ENCODE peak calls at places on chromosomes 11 and 22, in five cellular contexts. One of them, this sample, is unnamed.

GRCh38 chr11:115500547-115501503 is 3.4 kb downstream of the CADM1 start:
- DNase-seq in GM20000: no peak
- DNase-seq in fibroblast of lung: no peak
- DNase-seq in A549: no peak
- DNase-seq in astrocyte of the spinal cord: no peak
- DNase-seq in this sample: no peak

GRCh38 chr11:45568031-45568430 is 97.4 kb downstream of the CHST1 start:
- DNase-seq in GM20000: no peak
- DNase-seq in fibroblast of lung: no peak
- DNase-seq in A549: no peak
- DNase-seq in astrocyte of the spinal cord: no peak
- DNase-seq in this sample: no peak

GRCh38 chr11:665707-666281 is 28.7 kb downstream of the DRD4 start:
- DNase-seq in GM20000: no peak
- DNase-seq in fibroblast of lung: peak
- DNase-seq in A549: no peak
- DNase-seq in astrocyte of the spinal cord: peak
- DNase-seq in this sample: no peak

GRCh38 chr22:23047265-23047664 is 23.1 kb upstream of the GNAZ start:
- DNase-seq in GM20000: no peak
- DNase-seq in fibroblast of lung: no peak
- DNase-seq in A549: no peak
- DNase-seq in astrocyte of the spinal cord: no peak
- DNase-seq in this sample: no peak

GRCh38 chr11:61732705-61733104 is 19.7 kb upstream of the MYRF start:
- DNase-seq in GM20000: no peak
- DNase-seq in fibroblast of lung: peak
- DNase-seq in A549: no peak
- DNase-seq in astrocyte of the spinal cord: no peak
- DNase-seq in this sample: no peak

GRCh38 chr11:61007383-61007970 is 36.0 kb downstream of the CD6 start:
- DNase-seq in GM20000: peak
- DNase-seq in fibroblast of lung: no peak
- DNase-seq in A549: no peak
- DNase-seq in astrocyte of the spinal cord: no peak
- DNase-seq in this sample: no peak

GRCh38 chr22:18968011-18968749 is 32.1 kb upstream of the PRODH start:
- DNase-seq in GM20000: no peak
- DNase-seq in fibroblast of lung: no peak
- DNase-seq in A549: no peak
- DNase-seq in astrocyte of the spinal cord: no peak
- DNase-seq in this sample: peak

GRCh38 chr11:370087-370941 is 1.0 kb downstream of the B4GALNT4 start:
- DNase-seq in GM20000: no peak
- DNase-seq in fibroblast of lung: no peak
- DNase-seq in A549: no peak
- DNase-seq in astrocyte of the spinal cord: no peak
- DNase-seq in this sample: peak

GRCh38 chr11:79949574-79949973 is 508.7 kb upstream of the TENM4 start:
- DNase-seq in GM20000: no peak
- DNase-seq in fibroblast of lung: no peak
- DNase-seq in A549: no peak
- DNase-seq in astrocyte of the spinal cord: no peak
- DNase-seq in this sample: no peak

GRCh38 chr11:58567889-58568512 is 7.7 kb downstream of the LPXN start:
- DNase-seq in GM20000: peak
- DNase-seq in fibroblast of lung: peak
- DNase-seq in A549: peak
- DNase-seq in astrocyte of the spinal cord: peak
- DNase-seq in this sample: peak

GRCh38 chr11:99494065-99494464 is 473.3 kb downstream of the CNTN5 start:
- DNase-seq in GM20000: no peak
- DNase-seq in fibroblast of lung: no peak
- DNase-seq in A549: no peak
- DNase-seq in astrocyte of the spinal cord: no peak
- DNase-seq in this sample: no peak

GRCh38 chr22:19708323-19709011 is 5.8 kb upstream of the SEPTIN5 start:
- DNase-seq in GM20000: no peak
- DNase-seq in fibroblast of lung: no peak
- DNase-seq in A549: no peak
- DNase-seq in astrocyte of the spinal cord: no peak
- DNase-seq in this sample: no peak

GRCh38 chr11:68142441-68143309 is 21.5 kb upstream of the CHKA start:
- DNase-seq in GM20000: no peak
- DNase-seq in fibroblast of lung: no peak
- DNase-seq in A549: no peak
- DNase-seq in astrocyte of the spinal cord: no peak
- DNase-seq in this sample: no peak

GRCh38 chr11:11845551-11845950 is 3.8 kb downstream of the USP47 start:
- DNase-seq in GM20000: no peak
- DNase-seq in fibroblast of lung: peak
- DNase-seq in A549: no peak
- DNase-seq in astrocyte of the spinal cord: no peak
- DNase-seq in this sample: no peak

GRCh38 chr11:9362393-9362863 is 22.0 kb upstream of the IPO7 start:
- DNase-seq in GM20000: no peak
- DNase-seq in fibroblast of lung: no peak
- DNase-seq in A549: no peak
- DNase-seq in astrocyte of the spinal cord: peak
- DNase-seq in this sample: no peak

GRCh38 chr11:1341928-1342524 is 32.6 kb upstream of the TOLLIP start:
- DNase-seq in GM20000: no peak
- DNase-seq in fibroblast of lung: peak
- DNase-seq in A549: peak
- DNase-seq in astrocyte of the spinal cord: no peak
- DNase-seq in this sample: peak

GRCh38 chr11:5938603-5938965 is 3.5 kb upstream of the OR56A3 start:
- DNase-seq in GM20000: no peak
- DNase-seq in fibroblast of lung: no peak
- DNase-seq in A549: no peak
- DNase-seq in astrocyte of the spinal cord: no peak
- DNase-seq in this sample: no peak

GRCh38 chr11:1204381-1205101 is 18.3 kb upstream of the MUC5B start:
- DNase-seq in GM20000: no peak
- DNase-seq in fibroblast of lung: no peak
- DNase-seq in A549: no peak
- DNase-seq in astrocyte of the spinal cord: no peak
- DNase-seq in this sample: no peak

GRCh38 chr11:70645537-70645936 is 247.2 kb downstream of the CTTN start:
- DNase-seq in GM20000: no peak
- DNase-seq in fibroblast of lung: no peak
- DNase-seq in A549: no peak
- DNase-seq in astrocyte of the spinal cord: no peak
- DNase-seq in this sample: no peak

GRCh38 chr11:121246769-121247035 is 45.9 kb upstream of the SC5D start:
- DNase-seq in GM20000: no peak
- DNase-seq in fibroblast of lung: no peak
- DNase-seq in A549: no peak
- DNase-seq in astrocyte of the spinal cord: no peak
- DNase-seq in this sample: no peak

GRCh38 chr11:121241300-121242176 is 51.0 kb upstream of the SC5D start:
- DNase-seq in GM20000: no peak
- DNase-seq in fibroblast of lung: no peak
- DNase-seq in A549: no peak
- DNase-seq in astrocyte of the spinal cord: no peak
- DNase-seq in this sample: no peak

GRCh38 chr11:121246021-121246768 is 46.4 kb upstream of the SC5D start:
- DNase-seq in GM20000: no peak
- DNase-seq in fibroblast of lung: no peak
- DNase-seq in A549: no peak
- DNase-seq in astrocyte of the spinal cord: no peak
- DNase-seq in this sample: no peak

GRCh38 chr11:121248496-121248895 is 44.1 kb upstream of the SC5D start:
- DNase-seq in GM20000: no peak
- DNase-seq in fibroblast of lung: peak
- DNase-seq in A549: no peak
- DNase-seq in astrocyte of the spinal cord: no peak
- DNase-seq in this sample: no peak

GRCh38 chr11:121244861-121245260 is 47.7 kb upstream of the SC5D start:
- DNase-seq in GM20000: no peak
- DNase-seq in fibroblast of lung: no peak
- DNase-seq in A549: no peak
- DNase-seq in astrocyte of the spinal cord: no peak
- DNase-seq in this sample: no peak
- TF ChIP-seq CTCF in GM20000: no peak
- TF ChIP-seq CTCF in fibroblast of lung: no peak
- TF ChIP-seq CTCF in A549: no peak
- TF ChIP-seq CTCF in astrocyte of the spinal cord: no peak
- TF ChIP-seq CTCF in this sample: no peak

GRCh38 chr11:65224939-65225283 is 36.9 kb upstream of the POLA2 start:
- DNase-seq in GM20000: no peak
- DNase-seq in fibroblast of lung: peak
- DNase-seq in A549: peak
- DNase-seq in astrocyte of the spinal cord: peak
- DNase-seq in this sample: no peak

GRCh38 chr11:65226103-65226442 is 35.7 kb upstream of the POLA2 start:
- DNase-seq in GM20000: no peak
- DNase-seq in fibroblast of lung: no peak
- DNase-seq in A549: no peak
- DNase-seq in astrocyte of the spinal cord: no peak
- DNase-seq in this sample: no peak

GRCh38 chr11:65223031-65223430 is 38.7 kb upstream of the POLA2 start:
- DNase-seq in GM20000: no peak
- DNase-seq in fibroblast of lung: no peak
- DNase-seq in A549: no peak
- DNase-seq in astrocyte of the spinal cord: no peak
- DNase-seq in this sample: no peak

GRCh38 chr11:65227879-65228278 is 33.9 kb upstream of the POLA2 start:
- DNase-seq in GM20000: no peak
- DNase-seq in fibroblast of lung: no peak
- DNase-seq in A549: no peak
- DNase-seq in astrocyte of the spinal cord: no peak
- DNase-seq in this sample: no peak

GRCh38 chr11:65225284-65226102 is 36.3 kb upstream of the POLA2 start:
- DNase-seq in GM20000: peak
- DNase-seq in fibroblast of lung: peak
- DNase-seq in A549: no peak
- DNase-seq in astrocyte of the spinal cord: peak
- DNase-seq in this sample: no peak
- TF ChIP-seq CTCF in GM20000: peak
- TF ChIP-seq CTCF in fibroblast of lung: peak
- TF ChIP-seq CTCF in A549: peak
- TF ChIP-seq CTCF in astrocyte of the spinal cord: peak
- TF ChIP-seq CTCF in this sample: peak

GRCh38 chr22:21917206-21917958 is 35.3 kb downstream of the PPM1F start:
- DNase-seq in GM20000: no peak
- DNase-seq in fibroblast of lung: peak
- DNase-seq in A549: no peak
- DNase-seq in astrocyte of the spinal cord: peak
- DNase-seq in this sample: no peak
- TF ChIP-seq CTCF in GM20000: no peak
- TF ChIP-seq CTCF in fibroblast of lung: no peak
- TF ChIP-seq CTCF in A549: no peak
- TF ChIP-seq CTCF in astrocyte of the spinal cord: no peak
- TF ChIP-seq CTCF in this sample: no peak

DNA sequence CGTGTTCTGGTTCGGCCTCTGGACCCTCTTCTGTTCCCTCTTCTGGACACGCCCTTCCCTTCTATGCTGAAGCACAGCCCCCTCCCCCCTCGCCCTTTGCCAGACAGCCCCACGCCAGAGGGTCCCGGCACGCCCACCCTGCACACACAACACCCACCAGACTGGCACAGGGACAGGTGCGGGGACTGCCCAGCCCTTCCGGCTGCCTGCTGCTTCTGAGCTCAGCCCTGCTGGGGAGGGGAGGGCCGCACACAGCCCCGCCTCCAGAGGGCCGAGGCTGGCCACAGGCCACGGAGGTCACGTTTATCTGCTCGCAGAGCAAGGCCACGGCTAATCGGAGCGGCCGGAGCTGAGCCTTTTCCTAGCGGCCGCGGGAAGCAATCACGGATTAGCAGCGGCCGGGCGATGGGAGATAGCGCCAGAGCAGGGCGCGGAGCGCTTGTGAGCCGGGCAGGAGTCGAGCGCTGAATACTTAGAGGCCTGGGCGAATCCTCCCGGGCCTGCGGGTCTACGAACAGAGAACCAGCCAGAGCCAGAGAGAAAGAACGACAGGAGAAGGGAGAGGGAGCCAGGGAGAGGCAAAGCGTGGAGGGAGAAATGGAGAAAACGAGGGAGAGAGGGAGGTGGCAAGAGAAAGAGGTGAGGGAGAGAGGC is 21.5 kb downstream of the OTUB1 start:
- DNase-seq in GM20000: no peak
- DNase-seq in fibroblast of lung: no peak
- DNase-seq in A549: peak
- DNase-seq in astrocyte of the spinal cord: no peak
- DNase-seq in this sample: no peak
- TF ChIP-seq CTCF in GM20000: no peak
- TF ChIP-seq CTCF in fibroblast of lung: peak
- TF ChIP-seq CTCF in A549: no peak
- TF ChIP-seq CTCF in astrocyte of the spinal cord: peak
- TF ChIP-seq CTCF in this sample: peak

GRCh38 chr11:120995184-120995583 is 28.7 kb upstream of the TBCEL start:
- DNase-seq in GM20000: no peak
- DNase-seq in fibroblast of lung: no peak
- DNase-seq in A549: no peak
- DNase-seq in astrocyte of the spinal cord: no peak
- DNase-seq in this sample: no peak
- TF ChIP-seq CTCF in GM20000: no peak
- TF ChIP-seq CTCF in fibroblast of lung: no peak
- TF ChIP-seq CTCF in A549: no peak
- TF ChIP-seq CTCF in astrocyte of the spinal cord: no peak
- TF ChIP-seq CTCF in this sample: no peak

GRCh38 chr11:106306942-106307341 is 229.5 kb downstream of the AASDHPPT start:
- DNase-seq in GM20000: no peak
- DNase-seq in fibroblast of lung: no peak
- DNase-seq in A549: no peak
- DNase-seq in astrocyte of the spinal cord: no peak
- DNase-seq in this sample: no peak
- TF ChIP-seq CTCF in GM20000: no peak
- TF ChIP-seq CTCF in fibroblast of lung: no peak
- TF ChIP-seq CTCF in A549: peak
- TF ChIP-seq CTCF in astrocyte of the spinal cord: peak
- TF ChIP-seq CTCF in this sample: no peak

GRCh38 chr11:119384332-119384731 is 2.8 kb upstream of the USP2 start:
- DNase-seq in GM20000: no peak
- DNase-seq in fibroblast of lung: no peak
- DNase-seq in A549: no peak
- DNase-seq in astrocyte of the spinal cord: no peak
- DNase-seq in this sample: no peak

GRCh38 chr11:119388103-119388502 is 6.6 kb upstream of the USP2 start:
- DNase-seq in GM20000: no peak
- DNase-seq in fibroblast of lung: no peak
- DNase-seq in A549: no peak
- DNase-seq in astrocyte of the spinal cord: no peak
- DNase-seq in this sample: peak

DNA sequence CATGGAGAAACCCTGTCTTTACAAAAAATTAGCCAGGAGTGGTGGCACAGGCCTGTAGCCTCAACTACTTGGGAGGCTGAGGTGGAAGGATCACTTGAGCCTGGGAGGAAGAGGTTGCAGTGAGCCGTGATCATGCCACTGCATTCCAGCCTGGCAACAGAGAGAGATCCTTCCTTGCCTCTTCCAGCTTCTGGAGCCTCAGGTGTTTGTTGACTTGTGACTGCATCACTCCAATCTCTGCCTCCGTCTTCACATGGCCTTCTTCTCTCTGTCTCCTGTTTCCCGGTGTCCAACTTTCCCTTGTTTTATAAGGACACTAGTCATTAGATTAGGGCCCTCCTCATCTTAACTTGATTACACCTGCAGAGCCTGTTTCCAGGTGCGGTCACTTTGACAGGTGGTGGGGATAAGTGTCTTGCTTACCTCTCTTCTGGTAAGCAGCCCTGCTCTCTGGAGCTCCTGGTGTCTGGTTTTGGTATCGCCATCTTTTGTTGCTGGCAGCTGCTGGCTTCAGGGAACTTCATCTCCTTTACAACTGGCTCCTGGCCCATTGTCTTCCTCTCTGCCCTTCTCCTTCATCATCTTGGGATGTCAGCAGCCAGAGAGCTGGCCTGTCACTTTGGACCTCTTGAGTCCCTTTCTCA is 8.2 kb upstream of the USP2 start:
- DNase-seq in GM20000: no peak
- DNase-seq in fibroblast of lung: no peak
- DNase-seq in A549: peak
- DNase-seq in astrocyte of the spinal cord: no peak
- DNase-seq in this sample: no peak
- TF ChIP-seq CTCF in GM20000: no peak
- TF ChIP-seq CTCF in fibroblast of lung: no peak
- TF ChIP-seq CTCF in A549: no peak
- TF ChIP-seq CTCF in astrocyte of the spinal cord: peak
- TF ChIP-seq CTCF in this sample: no peak

This sample was measured in mesothelial cell of epicardium.